ENCODE peak calls at places on chromosomes 13 and 19, in nine cellular contexts. One of them, this sample, is unnamed.

GRCh38 chr13:74325106-74325505 is 190.9 kb upstream of the KLF12 start:
- DNase-seq in tibial artery: no peak
- DNase-seq in WTC11: no peak
- DNase-seq in choroid plexus epithelial cell: peak; percentile 92
- DNase-seq in cardiac muscle cell: peak; percentile 18
- DNase-seq in heart right ventricle: no peak
- DNase-seq in SK-N-SH: peak; percentile 39
- DNase-seq in MCF 10A: peak; percentile 42
- DNase-seq in thoracic aorta: no peak
- DNase-seq in this sample: no peak

GRCh38 chr13:26382843-26383242 is 128.9 kb downstream of the CDK8 start:
- DNase-seq in WTC11: no peak
- DNase-seq in cardiac muscle cell: no peak
- DNase-seq in SK-N-SH: no peak
- DNase-seq in thoracic aorta: no peak
- DNase-seq in heart right ventricle: no peak
- DNase-seq in choroid plexus epithelial cell: no peak
- DNase-seq in MCF 10A: no peak
- DNase-seq in tibial artery: no peak
- DNase-seq in this sample: no peak

GRCh38 chr19:17332677-17333581 is 1.7 kb downstream of the ANO8 start:
- DNase-seq in cardiac muscle cell: peak; percentile 68
- DNase-seq in WTC11: peak; percentile 90
- DNase-seq in thoracic aorta: no peak
- DNase-seq in choroid plexus epithelial cell: peak; percentile 65
- DNase-seq in MCF 10A: peak; percentile 60
- DNase-seq in SK-N-SH: peak; percentile 86
- DNase-seq in heart right ventricle: no peak
- DNase-seq in tibial artery: no peak
- DNase-seq in this sample: no peak

GRCh38 chr19:38917921-38918491 is 6.0 kb upstream of the CCER2 start:
- DNase-seq in thoracic aorta: no peak
- DNase-seq in tibial artery: peak; percentile 49
- DNase-seq in choroid plexus epithelial cell: no peak
- DNase-seq in MCF 10A: peak; percentile 27
- DNase-seq in WTC11: no peak
- DNase-seq in heart right ventricle: no peak
- DNase-seq in cardiac muscle cell: peak; percentile 19
- DNase-seq in SK-N-SH: peak; percentile 65
- DNase-seq in this sample: no peak

GRCh38 chr19:18428837-18429674 is 8.9 kb downstream of the ISYNA1 start:
- DNase-seq in MCF 10A: no peak
- DNase-seq in choroid plexus epithelial cell: peak; percentile 96
- DNase-seq in heart right ventricle: peak; percentile 80
- DNase-seq in thoracic aorta: no peak
- DNase-seq in tibial artery: peak; percentile 87
- DNase-seq in SK-N-SH: peak; percentile 95
- DNase-seq in WTC11: peak; percentile 93
- DNase-seq in cardiac muscle cell: peak; percentile 89
- DNase-seq in this sample: peak; percentile 84

GRCh38 chr13:113327391-113327765 is 30.3 kb downstream of the LAMP1 start:
- DNase-seq in tibial artery: no peak
- DNase-seq in choroid plexus epithelial cell: no peak
- DNase-seq in WTC11: no peak
- DNase-seq in SK-N-SH: no peak
- DNase-seq in cardiac muscle cell: no peak
- DNase-seq in MCF 10A: no peak
- DNase-seq in thoracic aorta: no peak
- DNase-seq in heart right ventricle: no peak
- DNase-seq in this sample: no peak

GRCh38 chr13:91347996-91348905 is 764 bp downstream of the MIR17HG start:
- DNase-seq in thoracic aorta: no peak
- DNase-seq in choroid plexus epithelial cell: peak; percentile 53
- DNase-seq in cardiac muscle cell: peak; percentile 91
- DNase-seq in tibial artery: peak; percentile 68
- DNase-seq in MCF 10A: peak; percentile 34
- DNase-seq in SK-N-SH: no peak
- DNase-seq in WTC11: peak; percentile 19
- DNase-seq in heart right ventricle: peak; percentile 50
- DNase-seq in this sample: peak; percentile 83

GRCh38 chr13:44879452-44880058 is 109.7 kb downstream of the NUFIP1 start:
- DNase-seq in thoracic aorta: no peak
- DNase-seq in SK-N-SH: peak; percentile 18
- DNase-seq in WTC11: no peak
- DNase-seq in cardiac muscle cell: no peak
- DNase-seq in tibial artery: no peak
- DNase-seq in heart right ventricle: no peak
- DNase-seq in MCF 10A: peak; percentile 62
- DNase-seq in choroid plexus epithelial cell: peak; percentile 71
- DNase-seq in this sample: no peak

GRCh38 chr19:18780631-18781030 is 10.5 kb downstream of the COMP start:
- DNase-seq in choroid plexus epithelial cell: no peak
- DNase-seq in MCF 10A: no peak
- DNase-seq in SK-N-SH: no peak
- DNase-seq in cardiac muscle cell: no peak
- DNase-seq in WTC11: no peak
- DNase-seq in tibial artery: no peak
- DNase-seq in thoracic aorta: no peak
- DNase-seq in heart right ventricle: no peak
- DNase-seq in this sample: no peak

GRCh38 chr13:109287553-109287952 is 498.8 kb downstream of the IRS2 start:
- DNase-seq in SK-N-SH: no peak
- DNase-seq in tibial artery: no peak
- DNase-seq in thoracic aorta: no peak
- DNase-seq in cardiac muscle cell: no peak
- DNase-seq in choroid plexus epithelial cell: no peak
- DNase-seq in WTC11: no peak
- DNase-seq in heart right ventricle: no peak
- DNase-seq in MCF 10A: no peak
- DNase-seq in this sample: no peak

GRCh38 chr13:73258396-73258795 is 199.6 kb downstream of the KLF5 start:
- DNase-seq in WTC11: no peak
- DNase-seq in SK-N-SH: no peak
- DNase-seq in MCF 10A: no peak
- DNase-seq in choroid plexus epithelial cell: no peak
- DNase-seq in cardiac muscle cell: no peak
- DNase-seq in thoracic aorta: no peak
- DNase-seq in tibial artery: no peak
- DNase-seq in heart right ventricle: no peak
- DNase-seq in this sample: no peak

GRCh38 chr13:68697551-68697950 is 1410.1 kb upstream of the ATXN8OS start:
- DNase-seq in tibial artery: no peak
- DNase-seq in MCF 10A: peak; percentile 25
- DNase-seq in choroid plexus epithelial cell: no peak
- DNase-seq in SK-N-SH: peak; percentile 31
- DNase-seq in heart right ventricle: no peak
- DNase-seq in cardiac muscle cell: no peak
- DNase-seq in WTC11: no peak
- DNase-seq in thoracic aorta: no peak
- DNase-seq in this sample: no peak

GRCh38 chr13:50713849-50714248 is 129.6 kb downstream of the DLEU7 start:
- DNase-seq in thoracic aorta: no peak
- DNase-seq in heart right ventricle: no peak
- DNase-seq in MCF 10A: peak; percentile 45
- DNase-seq in cardiac muscle cell: no peak
- DNase-seq in WTC11: no peak
- DNase-seq in tibial artery: no peak
- DNase-seq in SK-N-SH: no peak
- DNase-seq in choroid plexus epithelial cell: peak; percentile 97
- DNase-seq in this sample: no peak

GRCh38 chr13:35478384-35479222 is 2.1 kb upstream of the MAB21L1 start:
- DNase-seq in WTC11: peak; percentile 52
- DNase-seq in choroid plexus epithelial cell: no peak
- DNase-seq in cardiac muscle cell: peak; percentile 43
- DNase-seq in thoracic aorta: no peak
- DNase-seq in tibial artery: no peak
- DNase-seq in SK-N-SH: peak; percentile 56
- DNase-seq in MCF 10A: no peak
- DNase-seq in heart right ventricle: no peak
- DNase-seq in this sample: no peak

GRCh38 chr13:75135325-75135825 is 346.6 kb downstream of the TBC1D4 start:
- DNase-seq in MCF 10A: peak; percentile 57
- DNase-seq in heart right ventricle: no peak
- DNase-seq in cardiac muscle cell: no peak
- DNase-seq in choroid plexus epithelial cell: peak; percentile 98
- DNase-seq in tibial artery: no peak
- DNase-seq in thoracic aorta: no peak
- DNase-seq in WTC11: no peak
- DNase-seq in SK-N-SH: no peak
- DNase-seq in this sample: no peak

GRCh38 chr13:99367106-99367616 is 60.0 kb upstream of the GPR183 start:
- DNase-seq in choroid plexus epithelial cell: no peak
- DNase-seq in MCF 10A: no peak
- DNase-seq in tibial artery: no peak
- DNase-seq in thoracic aorta: no peak
- DNase-seq in WTC11: no peak
- DNase-seq in SK-N-SH: no peak
- DNase-seq in heart right ventricle: no peak
- DNase-seq in cardiac muscle cell: peak; percentile 72
- DNase-seq in this sample: no peak

GRCh38 chr13:106349080-106349841 is 186.2 kb downstream of the EFNB2 start:
- DNase-seq in MCF 10A: peak; percentile 72
- DNase-seq in choroid plexus epithelial cell: peak; percentile 36
- DNase-seq in SK-N-SH: peak; percentile 43
- DNase-seq in WTC11: peak; percentile 47
- DNase-seq in tibial artery: no peak
- DNase-seq in thoracic aorta: no peak
- DNase-seq in cardiac muscle cell: peak; percentile 47
- DNase-seq in heart right ventricle: peak; percentile 18
- DNase-seq in this sample: peak; percentile 69

GRCh38 chr13:42049454-42049780 is 969 bp downstream of the DGKH start:
- DNase-seq in MCF 10A: no peak
- DNase-seq in SK-N-SH: no peak
- DNase-seq in thoracic aorta: no peak
- DNase-seq in cardiac muscle cell: no peak
- DNase-seq in tibial artery: no peak
- DNase-seq in choroid plexus epithelial cell: no peak
- DNase-seq in heart right ventricle: no peak
- DNase-seq in WTC11: peak; percentile 22
- DNase-seq in this sample: no peak

GRCh38 chr19:6078068-6078467 is 32.2 kb downstream of the RFX2 start:
- DNase-seq in heart right ventricle: no peak
- DNase-seq in thoracic aorta: no peak
- DNase-seq in cardiac muscle cell: no peak
- DNase-seq in tibial artery: no peak
- DNase-seq in MCF 10A: no peak
- DNase-seq in WTC11: no peak
- DNase-seq in choroid plexus epithelial cell: no peak
- DNase-seq in SK-N-SH: no peak
- DNase-seq in this sample: no peak

GRCh38 chr19:29737461-29738000 is 22.5 kb upstream of the C19orf12 start:
- DNase-seq in MCF 10A: no peak
- DNase-seq in choroid plexus epithelial cell: no peak
- DNase-seq in WTC11: no peak
- DNase-seq in thoracic aorta: no peak
- DNase-seq in heart right ventricle: no peak
- DNase-seq in SK-N-SH: no peak
- DNase-seq in tibial artery: no peak
- DNase-seq in cardiac muscle cell: no peak
- DNase-seq in this sample: no peak

DNA sequence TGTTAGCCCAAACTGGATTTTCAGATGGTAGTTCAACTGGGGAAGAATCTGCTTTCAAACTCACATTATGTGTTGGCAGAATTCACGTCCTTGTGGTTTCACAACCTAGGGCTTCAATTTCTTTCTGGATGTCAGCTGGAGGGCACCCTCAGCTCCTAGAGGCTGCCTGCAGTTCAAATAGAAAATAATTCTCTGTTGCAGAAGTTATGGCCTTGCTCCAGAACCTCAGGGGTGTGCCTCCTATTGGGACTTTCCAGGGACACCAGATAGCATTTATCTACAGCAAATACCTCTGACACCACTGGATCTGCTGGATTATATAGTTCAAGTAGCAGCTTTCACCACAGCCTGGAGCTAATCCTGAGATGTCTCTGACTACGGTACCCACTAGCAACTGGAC is 11.8 kb upstream of the RB1 start:
- DNase-seq in heart right ventricle: no peak
- DNase-seq in WTC11: no peak
- DNase-seq in tibial artery: no peak
- DNase-seq in MCF 10A: no peak
- DNase-seq in choroid plexus epithelial cell: peak; percentile 16
- DNase-seq in cardiac muscle cell: no peak
- DNase-seq in thoracic aorta: no peak
- DNase-seq in SK-N-SH: no peak
- DNase-seq in this sample: no peak
- TF ChIP-seq CTCF in heart right ventricle: no peak
- TF ChIP-seq CTCF in WTC11: no peak
- TF ChIP-seq CTCF in tibial artery: no peak
- TF ChIP-seq CTCF in MCF 10A: no peak
- TF ChIP-seq CTCF in choroid plexus epithelial cell: no peak
- TF ChIP-seq CTCF in cardiac muscle cell: no peak
- TF ChIP-seq CTCF in thoracic aorta: no peak
- TF ChIP-seq CTCF in SK-N-SH: no peak
- TF ChIP-seq CTCF in this sample: no peak

GRCh38 chr19:54464624-54465266 is 1.2 kb upstream of the LENG9 start:
- DNase-seq in heart right ventricle: peak; percentile 91
- DNase-seq in SK-N-SH: peak; percentile 92
- DNase-seq in MCF 10A: peak; percentile 89
- DNase-seq in cardiac muscle cell: peak; percentile 95
- DNase-seq in WTC11: peak; percentile 95
- DNase-seq in tibial artery: peak; percentile 96
- DNase-seq in choroid plexus epithelial cell: peak; percentile 86
- DNase-seq in thoracic aorta: peak; percentile 74
- DNase-seq in this sample: peak; percentile 97
- TF ChIP-seq CTCF in heart right ventricle: no peak
- TF ChIP-seq CTCF in SK-N-SH: no peak
- TF ChIP-seq CTCF in MCF 10A: no peak
- TF ChIP-seq CTCF in cardiac muscle cell: no peak
- TF ChIP-seq CTCF in WTC11: no peak
- TF ChIP-seq CTCF in tibial artery: peak; percentile 8
- TF ChIP-seq CTCF in choroid plexus epithelial cell: no peak
- TF ChIP-seq CTCF in thoracic aorta: no peak
- TF ChIP-seq CTCF in this sample: no peak

DNA sequence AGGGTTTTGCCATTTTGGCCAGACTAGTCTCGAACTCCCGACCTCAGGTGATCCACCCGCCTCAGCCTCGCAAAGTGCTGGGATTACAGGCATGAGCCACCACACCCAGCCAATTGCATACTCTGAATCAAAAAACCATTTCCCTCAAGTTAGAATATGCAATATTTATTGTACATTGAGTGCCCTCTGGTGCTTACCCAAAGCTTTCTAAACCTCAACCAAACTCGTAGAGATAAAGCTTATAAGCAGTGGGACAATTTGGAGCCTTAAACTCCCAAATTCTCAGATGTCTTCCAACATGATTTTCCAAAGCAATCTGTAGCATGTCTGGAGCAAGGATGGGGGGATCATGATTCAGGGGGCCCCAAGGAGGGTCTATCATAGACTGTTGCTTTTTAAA is 22.4 kb downstream of the RFXAP start:
- DNase-seq in MCF 10A: no peak
- DNase-seq in tibial artery: no peak
- DNase-seq in WTC11: no peak
- DNase-seq in heart right ventricle: no peak
- DNase-seq in SK-N-SH: no peak
- DNase-seq in choroid plexus epithelial cell: peak; percentile 44
- DNase-seq in cardiac muscle cell: no peak
- DNase-seq in thoracic aorta: no peak
- DNase-seq in this sample: no peak
- TF ChIP-seq CTCF in MCF 10A: no peak
- TF ChIP-seq CTCF in tibial artery: no peak
- TF ChIP-seq CTCF in WTC11: no peak
- TF ChIP-seq CTCF in heart right ventricle: no peak
- TF ChIP-seq CTCF in SK-N-SH: no peak
- TF ChIP-seq CTCF in choroid plexus epithelial cell: peak; percentile 35
- TF ChIP-seq CTCF in cardiac muscle cell: no peak
- TF ChIP-seq CTCF in thoracic aorta: no peak
- TF ChIP-seq CTCF in this sample: no peak

GRCh38 chr19:42175952-42176648 is 41.4 kb downstream of the DEDD2 start:
- DNase-seq in choroid plexus epithelial cell: peak; percentile 47
- DNase-seq in thoracic aorta: no peak
- DNase-seq in SK-N-SH: peak; percentile 59
- DNase-seq in tibial artery: no peak
- DNase-seq in MCF 10A: no peak
- DNase-seq in WTC11: peak; percentile 42
- DNase-seq in heart right ventricle: no peak
- DNase-seq in cardiac muscle cell: no peak
- DNase-seq in this sample: no peak
- TF ChIP-seq CTCF in choroid plexus epithelial cell: no peak
- TF ChIP-seq CTCF in thoracic aorta: no peak
- TF ChIP-seq CTCF in SK-N-SH: no peak
- TF ChIP-seq CTCF in tibial artery: no peak
- TF ChIP-seq CTCF in MCF 10A: no peak
- TF ChIP-seq CTCF in WTC11: no peak
- TF ChIP-seq CTCF in heart right ventricle: no peak
- TF ChIP-seq CTCF in cardiac muscle cell: no peak
- TF ChIP-seq CTCF in this sample: no peak

This sample was measured in upper lobe of right lung.